ENCODE peak calls at places on chromosomes 4 and X, in four cellular contexts. G is pons, M is kidney epithelial cell, F is mesothelial cell of epicardium. S is an unnamed sample.

GRCh38 chr4:16025268-16025667 is 58.6 kb downstream of the PROM1 start:
- DNase-seq in G (no peak), M (no peak), F (no peak), S (no peak)

GRCh38 chrX:30283456-30284200 is 25.6 kb downstream of the NR0B1 start:
- DNase-seq in F (no peak), G (no peak), M (peak), S (peak)

GRCh38 chr4:32991663-32992062 is 2271.5 kb downstream of the PCDH7 start:
- DNase-seq in F (no peak), G (no peak), M (no peak), S (no peak)

GRCh38 chr4:125315571-125316390 is 1.0 kb downstream of the FAT4 start:
- DNase-seq in G (no peak), M (no peak), F (peak), S (no peak)

GRCh38 chr4:7166981-7167700 is 25.2 kb upstream of the SORCS2 start:
- DNase-seq in G (no peak), M (no peak), F (no peak), S (no peak)

GRCh38 chr4:87017580-87018061 is 82.8 kb downstream of the AFF1 start:
- DNase-seq in F (no peak), M (no peak), G (no peak), S (no peak)

GRCh38 chrX:154980330-154981115 is 42.0 kb downstream of the F8 start:
- DNase-seq in M (peak), F (peak), G (peak), S (no peak)

GRCh38 chr4:128241425-128241913 is 46.1 kb downstream of the PGRMC2 start:
- DNase-seq in G (no peak), F (no peak), M (peak), S (peak)

GRCh38 chr4:72006576-72006975 is 25.2 kb upstream of the NPFFR2 start:
- DNase-seq in G (no peak), M (peak), F (no peak), S (peak)

GRCh38 chr4:148874331-148874730 is 432.1 kb upstream of the NR3C2 start:
- DNase-seq in G (no peak), M (no peak), F (no peak), S (no peak)

GRCh38 chrX:114615765-114616164 is 31.9 kb downstream of the HTR2C start:
- DNase-seq in G (no peak), F (no peak), M (no peak), S (no peak)